ENCODE peak calls at places on chromosomes 2 and 18, in seven cellular contexts. Y, W, V, C, K, Z and M are unnamed samples. For H3K4me1 and H3K9me3, the result is how much of the 10 kb centered on the place peaks cover.

GRCh38 chr18:9404565-9405060 is 70.0 kb downstream of the TWSG1 start:
- DNase-seq in Y (no peak), W (no peak), V (no peak), C (no peak), K (no peak), Z (no peak), M (no peak)

GRCh38 chr18:46343456-46343855 is 239.3 kb downstream of the HAUS1 start:
- DNase-seq in Y (no peak), W (no peak), V (no peak), C (no peak), K (no peak), Z (no peak), M (no peak)

GRCh38 chr2:28415010-28415409 is 22.4 kb downstream of the FOSL2 start:
- DNase-seq in Y (no peak), W (peak), V (no peak), C (no peak), K (no peak), Z (no peak), M (no peak)

GRCh38 chr18:45112682-45113081 is 432.0 kb downstream of the SETBP1 start:
- DNase-seq in Y (no peak), W (no peak), V (no peak), C (no peak), K (no peak), Z (no peak), M (no peak)

GRCh38 chr2:176130153-176130916 is 830 bp downstream of the HOXD8 start:
- DNase-seq in Y (no peak), W (peak), V (peak), C (no peak), K (no peak), Z (peak), M (no peak)

GRCh38 chr2:168766600-168766999 is 35.8 kb upstream of the NOSTRIN start:
- DNase-seq in Y (no peak), W (no peak), V (no peak), C (peak), K (no peak), Z (no peak), M (no peak)

GRCh38 chr2:235917506-235917905 is 250.7 kb downstream of the GBX2 start:
- DNase-seq in Y (no peak), W (no peak), V (no peak), C (no peak), K (no peak), Z (no peak), M (no peak)

GRCh38 chr2:17643031-17643615 is 102.6 kb downstream of the VSNL1 start:
- DNase-seq in Y (no peak), W (peak), V (no peak), C (no peak), K (peak), Z (peak), M (no peak)

GRCh38 chr2:238277695-238278094 is 10.7 kb downstream of the PER2 start:
- DNase-seq in Y (no peak), W (no peak), V (no peak), C (no peak), K (no peak), Z (no peak), M (no peak)

GRCh38 chr2:158507679-158508078 is 50.9 kb downstream of the PKP4 start:
- DNase-seq in Y (no peak), W (no peak), V (no peak), C (no peak), K (no peak), Z (no peak), M (no peak)

GRCh38 chr18:45993441-45993840 is 26.3 kb upstream of the EPG5 start:
- DNase-seq in Y (no peak), W (no peak), V (no peak), C (no peak), K (peak), Z (no peak), M (no peak)

DNA sequence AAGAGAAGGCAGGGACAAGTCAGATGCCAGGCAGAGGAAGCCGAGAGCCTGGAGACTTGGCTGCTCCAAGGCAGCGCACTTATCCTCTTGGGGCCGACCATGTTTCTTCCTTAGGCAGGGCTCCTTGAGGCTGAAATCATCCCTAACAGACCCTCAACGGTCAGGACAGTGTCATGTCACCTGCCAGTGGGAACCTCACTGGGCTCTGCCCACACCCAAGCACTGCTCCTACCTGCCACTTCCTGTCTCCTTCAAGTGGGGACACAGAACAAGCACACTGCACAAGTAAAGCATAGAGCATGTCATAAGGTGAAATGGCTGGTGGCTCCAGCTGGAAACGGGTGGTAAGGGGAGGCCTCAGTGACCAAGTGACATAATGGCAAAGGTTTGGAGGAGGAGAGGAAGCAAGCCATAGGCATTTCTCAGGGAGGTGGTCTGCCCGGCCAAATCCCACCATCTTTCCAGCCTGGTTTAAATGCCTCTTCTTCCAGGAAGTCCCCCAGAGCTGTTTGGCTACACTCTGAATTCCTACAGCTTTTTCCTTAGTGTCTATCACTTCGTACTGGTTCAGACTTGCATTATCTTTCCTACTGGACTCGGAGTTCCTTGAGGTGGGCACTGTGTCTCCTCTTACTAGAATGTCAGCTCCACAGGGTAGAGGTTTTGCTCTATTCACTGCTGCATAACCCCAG is 7.3 kb upstream of the ATOH8 start:
- DNase-seq in Y (no peak), W (no peak), V (no peak), C (no peak), K (no peak), Z (no peak), M (no peak)
- H3K4me1 ChIP-seq in Y (under half), W (under half), V (under half), C (under half), K (under half), Z (half or more), M (under half)

GRCh38 chr2:174594451-174594850 is 3.2 kb downstream of the WIPF1 start:
- DNase-seq in Y (no peak), W (no peak), V (no peak), C (no peak), K (no peak), Z (no peak), M (no peak)

GRCh38 chr2:174597347-174598047 is at the start of gene WIPF1:
- DNase-seq in Y (no peak), W (peak), V (no peak), C (no peak), K (peak), Z (no peak), M (peak)

GRCh38 chr2:174595415-174595814 is 2.2 kb downstream of the WIPF1 start:
- DNase-seq in Y (no peak), W (no peak), V (no peak), C (no peak), K (no peak), Z (no peak), M (no peak)

GRCh38 chr2:174596994-174597346 is 634 bp downstream of the WIPF1 start:
- DNase-seq in Y (no peak), W (no peak), V (no peak), C (no peak), K (peak), Z (no peak), M (no peak)

DNA sequence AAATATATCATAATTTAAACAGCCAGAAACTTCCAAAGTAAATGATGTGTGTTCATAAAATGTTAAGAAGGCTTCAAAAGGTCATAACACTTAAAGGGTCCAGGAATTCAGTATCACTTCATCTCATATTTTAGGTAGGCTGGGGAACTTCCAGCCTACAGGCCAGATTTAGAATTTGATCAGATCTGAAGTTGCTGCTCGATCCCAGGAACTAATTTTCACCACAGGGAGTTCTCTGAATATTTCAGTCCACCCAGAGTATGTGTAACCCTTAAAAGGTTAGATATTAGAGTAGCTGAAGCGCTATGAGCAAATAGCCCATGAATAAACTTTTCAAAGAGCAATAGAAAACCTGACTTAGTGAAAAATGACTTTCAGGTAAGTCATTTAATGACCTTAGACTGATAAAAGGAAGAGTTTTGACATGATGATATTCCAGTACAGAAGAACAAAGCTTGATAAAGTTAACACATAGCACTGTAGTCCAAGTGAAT is 1.7 kb downstream of the WIPF1 start:
- DNase-seq in Y (no peak), W (no peak), V (no peak), C (no peak), K (no peak), Z (no peak), M (no peak)
- H3K4me3 ChIP-seq in Y (no peak), W (no peak), V (no peak), C (no peak), K (no peak), Z (no peak), M (peak)

GRCh38 chr18:47964086-47964485 is 33.6 kb upstream of the SMAD2 start:
- DNase-seq in Y (no peak), W (no peak), V (no peak), C (no peak), K (no peak), Z (no peak), M (no peak)
- H3K9me3 ChIP-seq in Y (under half), W (under half), V (under half), C (under half), K (under half), Z (under half), M (under half)

GRCh38 chr2:98496750-98497493 is 52.3 kb downstream of the INPP4A start:
- DNase-seq in Y (no peak), W (no peak), V (no peak), C (no peak), K (no peak), Z (no peak), M (no peak)
- H3K4me1 ChIP-seq in Y (under half), W (under half), V (under half), C (under half), K (under half), Z (under half), M (under half)

DNA sequence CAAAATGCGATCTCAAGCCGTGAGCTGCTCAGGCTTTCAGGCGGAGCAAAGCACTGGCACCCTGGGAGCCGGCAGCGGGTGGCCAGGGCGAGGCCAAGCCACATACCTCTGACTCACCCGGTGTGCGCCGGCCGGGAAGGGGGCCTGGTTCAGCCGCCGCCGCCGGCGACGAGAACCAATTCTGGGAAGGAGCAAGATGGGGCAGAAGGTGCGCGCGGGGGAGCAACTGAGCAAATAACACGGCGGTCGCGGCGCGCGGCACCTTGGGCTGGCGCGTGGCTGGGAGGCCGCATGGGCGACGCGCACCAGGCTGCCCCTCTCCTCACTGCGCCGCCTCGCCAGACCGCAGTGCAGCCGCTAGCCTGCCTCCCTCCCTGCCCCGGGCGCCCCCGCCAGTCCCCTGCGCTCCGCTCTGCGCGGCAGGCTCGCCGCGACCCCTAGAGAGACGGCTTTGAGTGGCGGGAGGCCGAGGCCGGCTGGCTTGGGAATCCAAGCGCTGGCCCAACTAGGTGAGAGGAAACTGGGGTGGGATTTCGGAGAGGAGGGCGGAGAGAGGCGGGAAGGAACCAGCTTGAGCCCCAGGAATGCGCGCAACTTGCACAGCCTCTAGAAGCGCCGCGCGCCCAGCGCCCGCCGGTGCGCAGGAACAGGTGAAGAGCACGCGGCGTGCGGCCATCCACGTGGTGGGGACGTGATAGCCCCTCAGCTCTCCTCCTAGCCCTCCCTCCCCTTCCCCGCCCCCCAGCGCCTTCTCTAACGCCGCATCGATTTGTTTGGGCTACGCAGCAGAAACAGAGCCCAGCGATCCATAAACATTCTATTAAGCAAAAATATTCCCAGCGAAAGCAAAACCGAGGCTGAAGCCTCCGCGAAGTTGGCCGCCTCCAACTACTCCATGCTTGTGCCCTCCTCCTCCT is 3.3 kb downstream of the NRP2 start:
- DNase-seq in Y (no peak), W (peak), V (peak), C (no peak), K (peak), Z (peak), M (no peak)
- H3K4me3 ChIP-seq in Y (peak), W (peak), V (peak), C (peak), K (peak), Z (peak), M (peak)

GRCh38 chr18:55665506-55665905 is 77.5 kb upstream of the TCF4 start:
- DNase-seq in Y (no peak), W (no peak), V (no peak), C (no peak), K (no peak), Z (no peak), M (no peak)
- H3K9me3 ChIP-seq in Y (under half), W (under half), V (under half), C (under half), K (under half), Z (under half), M (under half)

GRCh38 chr18:48216639-48217280 is 192.4 kb downstream of the ZBTB7C start:
- DNase-seq in Y (no peak), W (peak), V (peak), C (no peak), K (no peak), Z (no peak), M (no peak)
- H3K4me1 ChIP-seq in Y (under half), W (under half), V (under half), C (under half), K (under half), Z (under half), M (under half)